ENCODE peak calls at places on chromosomes 12 and 14, in nine cellular contexts. G, Z, S, N, U, E, L, Y and C are unnamed samples. For H3K9me3, the result is how much of the 10 kb centered on the place peaks cover.

GRCh38 chr12:5809586-5809985 is 135.5 kb downstream of the ANO2 start:
- DNase-seq in N (no peak), S (no peak), G (no peak), L (no peak), Z (no peak), U (no peak), Y (no peak), E (no peak), C (no peak)

GRCh38 chr14:61322799-61323290 is 1.5 kb downstream of the PRKCH start:
- DNase-seq in S (peak), Z (no peak), G (no peak), L (no peak), E (no peak), Y (peak), U (no peak), N (peak), C (no peak)

GRCh38 chr12:67663121-67663520 is 14.6 kb downstream of the DYRK2 start:
- DNase-seq in N (no peak), G (no peak), Z (peak), E (no peak), U (no peak), S (no peak), L (no peak), Y (no peak), C (no peak)

GRCh38 chr12:6215932-6216494 is 15.8 kb downstream of the CD9 start:
- DNase-seq in G (no peak), L (peak), Y (peak), E (peak), Z (no peak), U (peak), S (no peak), N (peak), C (no peak)

GRCh38 chr14:104892517-104893434 is 27.7 kb downstream of the CEP170B start:
- DNase-seq in U (peak), S (no peak), E (peak), L (peak), N (no peak), G (no peak), Z (no peak), Y (no peak), C (peak)

GRCh38 chr12:57897296-57897974 is 43.9 kb upstream of the ATP23 start:
- DNase-seq in S (no peak), G (no peak), L (no peak), Z (no peak), Y (no peak), N (no peak), U (no peak), E (no peak), C (no peak)

GRCh38 chr12:120194534-120195395 is at the start of gene GCN1:
- DNase-seq in Z (peak), G (peak), S (peak), Y (peak), U (peak), N (peak), L (peak), E (peak), C (peak)

GRCh38 chr12:49417558-49417957 is 50.3 kb downstream of the SPATS2 start:
- DNase-seq in E (no peak), L (no peak), Z (no peak), G (no peak), N (no peak), Y (no peak), S (no peak), U (no peak), C (no peak)

GRCh38 chr12:12443482-12443881 is 86.6 kb downstream of the BORCS5 start:
- DNase-seq in S (no peak), U (no peak), Z (no peak), Y (no peak), N (no peak), E (peak), G (peak), L (no peak), C (no peak)

GRCh38 chr12:6345319-6346071 is 3.6 kb upstream of the TNFRSF1A start:
- DNase-seq in U (peak), Y (peak), G (no peak), N (peak), Z (peak), L (no peak), S (no peak), E (no peak), C (no peak)

GRCh38 chr12:674272-674781 is 11.1 kb upstream of the NINJ2 start:
- DNase-seq in G (no peak), N (no peak), U (no peak), E (no peak), Y (no peak), L (no peak), S (peak), Z (no peak), C (peak)

GRCh38 chr14:51448831-51449665 is 202.7 kb upstream of the FRMD6 start:
- DNase-seq in E (no peak), Z (peak), G (no peak), N (no peak), Y (no peak), S (no peak), U (peak), L (no peak), C (no peak)

GRCh38 chr12:56998981-56999380 is 7.4 kb downstream of the ZBTB39 start:
- DNase-seq in Z (no peak), U (no peak), Y (no peak), N (no peak), G (no peak), S (no peak), L (no peak), E (no peak), C (no peak)

GRCh38 chr14:106528717-106529116 is 1002.3 kb downstream of the TMEM121 start:
- DNase-seq in N (no peak), S (no peak), U (no peak), G (no peak), L (no peak), Y (no peak), E (no peak), Z (no peak), C (no peak)

GRCh38 chr12:2195085-2195484 is 142.3 kb downstream of the CACNA1C start:
- DNase-seq in G (no peak), L (no peak), U (no peak), S (no peak), Y (no peak), E (peak), Z (no peak), N (no peak), C (no peak)

GRCh38 chr12:111160350-111161142 is 208.3 kb downstream of the PHETA1 start:
- DNase-seq in G (no peak), L (no peak), Y (no peak), Z (no peak), U (peak), N (no peak), S (no peak), E (no peak), C (no peak)

GRCh38 chr14:75442642-75443041 is 14.8 kb downstream of the JDP2 start:
- DNase-seq in Z (no peak), Y (no peak), S (no peak), N (no peak), E (no peak), G (no peak), L (no peak), U (no peak), C (no peak)

GRCh38 chr14:69610859-69611263 is 535 bp upstream of the SUSD6 start:
- DNase-seq in N (no peak), U (no peak), Y (no peak), Z (no peak), E (no peak), S (no peak), L (no peak), G (no peak), C (no peak)

GRCh38 chr14:70988452-70988851 is 81.2 kb downstream of the PCNX1 start:
- DNase-seq in L (no peak), Y (no peak), E (no peak), U (peak), Z (no peak), G (no peak), S (peak), N (no peak), C (no peak)

GRCh38 chr12:89040146-89040964 is 311.9 kb downstream of the DUSP6 start:
- DNase-seq in Z (no peak), U (peak), G (no peak), N (no peak), L (peak), S (peak), Y (no peak), E (no peak), C (peak)

GRCh38 chr12:51593539-51593938 is 2.5 kb downstream of the SCN8A start:
- DNase-seq in Y (no peak), N (no peak), G (no peak), Z (peak), L (no peak), U (no peak), S (peak), E (no peak), C (no peak)

GRCh38 chr12:76260390-76260748 is 87.8 kb downstream of the BBS10 start:
- DNase-seq in N (no peak), U (no peak), E (no peak), Z (no peak), Y (no peak), G (no peak), L (no peak), S (no peak), C (no peak)

GRCh38 chr12:93139028-93139665 is 210.1 kb upstream of the EEA1 start:
- DNase-seq in Z (no peak), U (no peak), N (no peak), E (no peak), L (no peak), Y (no peak), S (no peak), G (no peak), C (no peak)

GRCh38 chr14:98997526-98998205 is 274.3 kb downstream of the BCL11B start:
- DNase-seq in Y (no peak), L (no peak), S (no peak), G (no peak), U (no peak), E (no peak), N (no peak), Z (no peak), C (no peak)

GRCh38 chr14:26370118-26370517 is 227.7 kb downstream of the NOVA1 start:
- DNase-seq in G (no peak), L (no peak), N (no peak), Y (no peak), E (no peak), U (no peak), Z (no peak), S (no peak), C (no peak)

GRCh38 chr12:121494093-121494787 is 86.6 kb downstream of the KDM2B start:
- DNase-seq in L (no peak), E (no peak), S (peak), N (peak), Y (peak), Z (peak), G (peak), U (no peak), C (peak)

DNA sequence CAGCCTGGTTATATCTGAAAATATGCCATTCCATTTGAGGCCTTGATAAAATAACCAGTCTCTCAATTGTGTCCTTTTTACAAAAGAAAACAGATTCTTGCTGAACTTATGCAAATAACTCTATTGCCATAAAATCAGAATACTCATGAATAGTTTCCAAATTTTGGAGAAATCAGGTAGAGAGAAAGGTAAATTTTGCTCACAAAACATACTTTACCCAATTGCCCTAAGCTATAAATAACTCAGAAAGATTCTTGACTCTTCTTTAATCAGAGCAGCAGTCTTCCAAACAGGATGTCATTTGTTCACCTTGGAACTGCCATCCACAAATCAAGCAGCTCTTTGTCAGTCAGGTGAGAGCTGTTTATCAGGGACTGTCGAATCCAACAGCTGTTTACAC is 12.6 kb downstream of the ZNF26 start:
- DNase-seq in Z (no peak), N (no peak), L (no peak), E (no peak), U (no peak), Y (no peak), S (no peak), G (no peak), C (no peak)
- H3K9me3 ChIP-seq in Z (half or more), N (half or more), L (half or more), E (under half), U (under half), Y (under half), S (half or more), G (under half), C (under half)

GRCh38 chr14:84006643-84007137 is 1523.3 kb upstream of the FLRT2 start:
- DNase-seq in Y (no peak), S (no peak), L (no peak), G (no peak), Z (no peak), U (no peak), N (no peak), E (no peak), C (no peak)
- H3K9me3 ChIP-seq in Y (under half), S (under half), L (under half), G (under half), Z (under half), U (under half), N (under half), E (under half), C (under half)

GRCh38 chr12:100346660-100347059 is 10.2 kb upstream of the SLC17A8 start:
- DNase-seq in L (no peak), N (no peak), E (no peak), U (no peak), G (no peak), Y (no peak), Z (no peak), S (no peak), C (no peak)
- H3K9me3 ChIP-seq in L (under half), N (under half), E (under half), U (under half), G (under half), Y (under half), Z (under half), S (under half), C (under half)

DNA sequence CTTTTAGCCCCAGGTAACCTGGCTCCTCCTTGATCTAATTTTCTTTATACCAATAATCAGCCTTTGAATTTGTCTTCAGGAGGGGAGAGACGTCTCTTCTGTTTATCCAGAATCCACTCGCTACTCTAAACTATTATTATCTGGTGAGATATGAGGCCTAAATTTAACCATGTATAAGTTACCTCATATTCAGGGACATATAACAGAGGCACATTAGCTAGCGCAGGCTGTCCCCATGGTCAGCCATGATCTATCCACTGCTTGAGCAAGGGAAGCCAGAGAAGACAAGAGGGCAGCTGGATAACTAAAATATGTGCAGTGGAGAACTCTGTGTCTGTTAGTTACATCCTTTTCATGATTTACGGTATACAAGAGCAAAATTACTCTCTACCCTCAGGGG is 481.0 kb downstream of the RAD51B start:
- DNase-seq in U (no peak), G (no peak), Y (no peak), L (no peak), Z (no peak), E (no peak), N (no peak), S (no peak), C (no peak)
- H3K9me3 ChIP-seq in U (under half), G (under half), Y (under half), L (under half), Z (under half), E (under half), N (under half), S (under half), C (under half)

GRCh38 chr12:34605955-34606748 is 583.9 kb downstream of the ALG10 start:
- DNase-seq in L (peak), Z (no peak), N (no peak), S (no peak), Y (no peak), U (peak), G (no peak), E (peak), C (no peak)
- H3K9me3 ChIP-seq in L (half or more), Z (half or more), N (under half), S (under half), Y (under half), U (under half), G (under half), E (under half), C (under half)

DNA sequence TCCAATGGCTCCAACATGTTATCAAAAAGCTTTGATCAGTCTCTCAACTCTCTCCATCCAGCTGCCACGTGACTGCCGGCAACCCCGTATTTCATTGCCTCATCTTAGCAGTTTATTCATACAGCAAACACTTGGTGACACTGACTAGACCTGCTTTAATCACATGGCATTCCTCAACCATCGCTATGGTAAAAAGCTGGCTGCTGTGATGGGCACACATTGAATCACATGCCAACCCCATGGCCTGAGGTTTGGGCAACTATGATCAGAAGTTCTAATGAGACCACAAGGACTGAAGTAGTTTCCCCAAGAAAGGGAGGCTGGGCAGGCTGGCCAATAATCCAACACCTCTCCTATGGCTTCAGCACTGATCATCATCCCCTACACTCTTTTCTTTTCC is 40.6 kb upstream of the TAS2R42 start:
- DNase-seq in L (no peak), Y (no peak), N (no peak), G (no peak), S (no peak), Z (no peak), E (no peak), U (no peak), C (no peak)
- H3K9me3 ChIP-seq in L (under half), Y (under half), N (under half), G (under half), S (under half), Z (under half), E (under half), U (under half), C (under half)

GRCh38 chr14:42047421-42048045 is 440.9 kb downstream of the LRFN5 start:
- DNase-seq in U (no peak), Y (no peak), S (no peak), E (no peak), G (no peak), L (no peak), Z (no peak), N (no peak), C (no peak)
- H3K9me3 ChIP-seq in U (under half), Y (under half), S (under half), E (under half), G (under half), L (under half), Z (under half), N (under half), C (under half)